ENCODE peak calls at places on chromosomes 5 and 9, in five cellular contexts. B is Calu3; Q is GM10248; H is fibroblast of lung; Y is CD8-positive, alpha-beta T cell. W is an unnamed sample.

GRCh38 chr5:149544199-149544472 is 7.1 kb downstream of the CSNK1A1 start:
- DNase-seq in H (no peak), Y (no peak), B (no peak), Q (no peak), W (no peak)

GRCh38 chr5:126124706-126125345 is 298.4 kb upstream of the GRAMD2B start:
- DNase-seq in Q (no peak), B (no peak), Y (no peak), H (peak; percentile 79), W (no peak)

GRCh38 chr9:4604678-4605095 is 57.4 kb upstream of the PLPP6 start:
- DNase-seq in Q (peak; percentile 70), B (peak; percentile 74), Y (peak; percentile 47), H (peak; percentile 66), W (peak; percentile 51)

GRCh38 chr5:159133041-159133741 is 33.5 kb upstream of the EBF1 start:
- DNase-seq in B (peak; percentile 16), H (peak; percentile 87), Y (no peak), Q (peak; percentile 41), W (no peak)

GRCh38 chr5:32027093-32027716 is 146.9 kb downstream of the GOLPH3 start:
- DNase-seq in B (no peak), H (peak; percentile 14), Q (no peak), Y (no peak), W (no peak)

GRCh38 chr9:34139477-34140146 is 13.1 kb upstream of the DCAF12 start:
- DNase-seq in Y (no peak), H (peak; percentile 95), Q (no peak), B (peak; percentile 28), W (no peak)

GRCh38 chr5:33284681-33285080 is 156.1 kb upstream of the TARS1 start:
- DNase-seq in H (no peak), Q (no peak), B (no peak), Y (no peak), W (no peak)

GRCh38 chr9:114098021-114098659 is 952 bp downstream of the KIF12 start:
- DNase-seq in H (no peak), B (peak; percentile 75), Q (no peak), Y (no peak), W (no peak)

GRCh38 chr5:10701567-10702039 is 59.4 kb downstream of the DAP start:
- DNase-seq in Q (no peak), Y (peak; percentile 13), H (peak; percentile 77), B (peak; percentile 50), W (no peak)

GRCh38 chr9:89919171-89919681 is 314.4 kb downstream of the GADD45G start:
- DNase-seq in Q (peak; percentile 72), H (no peak), B (peak; percentile 12), Y (no peak), W (no peak)

GRCh38 chr5:318931-319601 is 2.4 kb upstream of the AHRR start:
- DNase-seq in Q (peak; percentile 11), H (no peak), B (no peak), Y (no peak), W (no peak)

GRCh38 chr9:114804504-114804903 is 1.3 kb downstream of the TNFSF15 start:
- DNase-seq in H (peak; percentile 81), Y (no peak), B (peak; percentile 45), Q (no peak), W (no peak)

GRCh38 chr9:114097613-114098020 is 1.5 kb downstream of the KIF12 start:
- DNase-seq in H (no peak), Y (no peak), Q (no peak), B (peak; percentile 52), W (no peak)

GRCh38 chr9:22913026-22913425 is 466.4 kb downstream of the DMRTA1 start:
- DNase-seq in Q (no peak), H (peak; percentile 2), Y (no peak), B (no peak), W (no peak)

GRCh38 chr9:133612051-133612450 is 2.9 kb upstream of the FAM163B start:
- DNase-seq in B (no peak), H (no peak), Y (no peak), Q (no peak), W (no peak)

GRCh38 chr5:1031306-1031959 is 22.8 kb downstream of the NKD2 start:
- DNase-seq in Q (no peak), Y (no peak), H (no peak), B (no peak), W (peak; percentile 9)

GRCh38 chr5:154143121-154143725 is 47.3 kb upstream of the GALNT10 start:
- DNase-seq in Q (no peak), H (no peak), B (no peak), Y (no peak), W (no peak)

GRCh38 chr5:45110399-45110798 is 301.7 kb downstream of the MRPS30 start:
- DNase-seq in Y (no peak), Q (no peak), H (no peak), B (no peak), W (no peak)

GRCh38 chr9:137034039-137034708 is 2.3 kb upstream of the FUT7 start:
- DNase-seq in H (no peak), Y (no peak), Q (no peak), B (no peak), W (no peak)

GRCh38 chr5:177601577-177602457 is 1.9 kb downstream of the B4GALT7 start:
- DNase-seq in Y (no peak), H (no peak), Q (no peak), B (peak; percentile 41), W (no peak)

GRCh38 chr9:38373679-38374078 is 18.8 kb upstream of the ALDH1B1 start:
- DNase-seq in Q (no peak), H (no peak), B (no peak), Y (no peak), W (no peak)

GRCh38 chr9:38372685-38373619 is 19.6 kb upstream of the ALDH1B1 start:
- DNase-seq in B (no peak), Y (no peak), Q (no peak), H (no peak), W (no peak)

GRCh38 chr9:38368731-38369130 is 23.8 kb upstream of the ALDH1B1 start:
- DNase-seq in H (no peak), Y (no peak), B (no peak), Q (no peak), W (no peak)

GRCh38 chr9:38370231-38370630 is 22.3 kb upstream of the ALDH1B1 start:
- DNase-seq in B (no peak), Y (no peak), H (no peak), Q (no peak), W (no peak)

GRCh38 chr9:38371495-38371894 is 21.0 kb upstream of the ALDH1B1 start:
- DNase-seq in H (peak; percentile 11), Y (no peak), B (peak; percentile 14), Q (peak; percentile 69), W (no peak)
- TF ChIP-seq CTCF in H (no peak), Y (no peak), B (no peak), Q (peak; percentile 47), W (peak; percentile 54)

DNA sequence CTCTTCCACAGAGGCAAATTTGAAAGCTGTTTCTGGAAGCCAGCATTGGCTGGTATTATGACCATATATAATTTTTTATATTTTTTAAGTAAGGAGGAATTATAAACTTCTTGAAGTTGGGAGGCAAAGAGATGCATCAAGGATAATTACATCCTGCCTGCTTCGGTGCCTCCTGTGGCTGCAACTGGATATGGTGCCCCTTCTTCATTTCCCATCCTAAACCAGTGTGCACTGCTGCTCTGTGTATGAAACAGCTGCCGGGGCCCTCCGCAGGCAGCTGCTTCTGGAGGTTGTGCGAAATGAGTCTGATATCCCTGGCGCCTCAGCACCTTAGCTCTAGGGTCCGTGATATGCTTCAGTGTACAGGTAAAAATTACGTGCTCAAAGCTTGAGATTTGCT is 304.2 kb downstream of the ENC1 start:
- DNase-seq in Q (no peak), Y (no peak), H (no peak), B (no peak), W (no peak)
- TF ChIP-seq CTCF in Q (no peak), Y (no peak), H (peak; percentile 18), B (no peak), W (no peak)

DNA sequence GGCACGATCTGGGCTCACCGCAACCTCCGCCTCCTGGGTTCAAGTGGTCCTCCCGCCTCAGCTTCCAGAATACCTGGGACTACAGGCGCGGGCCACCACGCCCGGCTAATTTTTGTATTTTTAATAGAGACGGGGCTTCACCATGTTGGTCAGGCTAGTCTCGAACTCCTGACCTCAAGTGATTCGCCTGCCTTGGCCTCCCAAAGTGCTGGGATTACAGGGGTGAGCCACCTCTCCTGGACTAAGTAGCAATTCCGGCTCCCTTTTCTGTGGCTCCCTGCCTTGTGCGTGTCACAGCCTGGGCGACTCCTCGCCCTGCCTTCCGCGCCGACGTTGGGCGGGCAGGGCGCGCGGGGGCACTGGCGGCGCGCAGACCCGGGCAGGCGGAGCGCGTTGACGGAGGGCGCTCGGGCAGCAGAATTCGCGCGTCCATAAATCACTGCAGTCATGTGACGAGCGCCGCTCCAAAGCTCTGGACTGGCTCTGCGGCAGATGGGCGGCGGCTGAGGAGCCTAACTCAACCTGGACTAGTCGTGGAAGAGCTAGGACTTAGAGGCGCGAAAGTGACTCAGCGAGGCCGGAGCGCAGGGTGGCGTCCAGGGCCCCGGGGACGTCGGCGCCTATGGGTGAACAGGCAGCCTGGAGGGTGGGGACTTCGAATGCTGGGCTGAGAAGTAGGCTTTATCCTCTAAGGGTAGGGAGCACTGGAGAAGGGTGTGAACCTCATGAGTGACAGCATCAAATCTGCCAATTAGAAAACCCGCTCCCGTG is 1.4 kb upstream of the CIZ1 start:
- DNase-seq in Y (peak; percentile 50), H (peak; percentile 90), B (peak; percentile 87), Q (peak; percentile 77), W (peak; percentile 79)
- TF ChIP-seq CTCF in Y (peak; percentile 57), H (peak; percentile 7), B (no peak), Q (no peak), W (no peak)

GRCh38 chr5:74612059-74612458 is 28.5 kb downstream of the ENC1 start:
- DNase-seq in Y (no peak), B (no peak), H (no peak), Q (no peak), W (no peak)
- TF ChIP-seq CTCF in Y (no peak), B (no peak), H (no peak), Q (no peak), W (no peak)

GRCh38 chr5:157356576-157356975 is 90.7 kb downstream of the CYFIP2 start:
- DNase-seq in H (no peak), B (no peak), Q (no peak), Y (no peak), W (no peak)

GRCh38 chr5:157351386-157352089 is 85.6 kb downstream of the CYFIP2 start:
- DNase-seq in Q (no peak), B (no peak), H (no peak), Y (no peak), W (no peak)

GRCh38 chr5:157352756-157353340 is 86.9 kb downstream of the CYFIP2 start:
- DNase-seq in B (no peak), Y (no peak), Q (no peak), H (no peak), W (peak; percentile 38)

GRCh38 chr5:157357823-157358222 is 91.9 kb downstream of the CYFIP2 start:
- DNase-seq in H (no peak), B (no peak), Q (no peak), Y (no peak), W (no peak)

DNA sequence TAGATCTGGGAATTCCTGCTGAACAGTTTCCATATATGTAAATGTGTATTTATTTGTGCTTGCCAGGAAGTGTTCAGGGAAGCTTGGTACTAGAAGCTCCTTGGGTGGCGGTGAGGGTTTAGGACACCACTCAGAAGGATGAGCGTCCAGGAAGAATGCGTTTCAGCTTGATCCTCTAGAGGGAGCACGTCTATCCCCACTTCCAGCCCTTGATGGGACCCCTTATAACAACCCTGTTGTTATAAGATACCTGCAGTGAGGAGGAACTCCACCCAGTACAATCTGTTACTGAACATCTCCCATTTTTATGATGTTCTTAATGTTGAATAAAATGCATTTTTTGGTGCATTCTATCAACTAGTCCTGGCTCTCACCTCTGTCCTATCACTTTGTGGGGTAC is 88.9 kb downstream of the CYFIP2 start:
- DNase-seq in B (no peak), Q (no peak), Y (no peak), H (no peak), W (no peak)
- TF ChIP-seq CTCF in B (peak; percentile 13), Q (peak; percentile 24), Y (no peak), H (peak; percentile 16), W (peak; percentile 9)

W was measured in D721Med.